ENCODE peak calls at places on chromosomes 5 and 9, in four cellular contexts. One of them, this sample, is unnamed.

GRCh38 chr9:129414377-129415021 is 206.4 kb downstream of the C9orf50 start:
- DNase-seq in MM.1S: no peak
- DNase-seq in neural crest cell: peak
- DNase-seq in HFFc6: peak
- DNase-seq in this sample: peak

GRCh38 chr5:119524461-119524860 is 72.2 kb downstream of the HSD17B4 start:
- DNase-seq in MM.1S: no peak
- DNase-seq in HFFc6: no peak
- DNase-seq in neural crest cell: no peak
- DNase-seq in this sample: no peak

GRCh38 chr5:36301858-36302603 is at the start of gene RANBP3L:
- DNase-seq in HFFc6: no peak
- DNase-seq in MM.1S: peak
- DNase-seq in neural crest cell: no peak
- DNase-seq in this sample: no peak

GRCh38 chr5:114450516-114450909 is 88.6 kb downstream of the KCNN2 start:
- DNase-seq in MM.1S: no peak
- DNase-seq in HFFc6: peak
- DNase-seq in neural crest cell: no peak
- DNase-seq in this sample: no peak

GRCh38 chr9:108296056-108296455 is 559.7 kb downstream of the ACTL7B start:
- DNase-seq in neural crest cell: no peak
- DNase-seq in HFFc6: peak
- DNase-seq in MM.1S: no peak
- DNase-seq in this sample: no peak

GRCh38 chr9:36632892-36633291 is 60.2 kb downstream of the MELK start:
- DNase-seq in HFFc6: peak
- DNase-seq in MM.1S: peak
- DNase-seq in neural crest cell: no peak
- DNase-seq in this sample: no peak

GRCh38 chr5:45454114-45454513 is 242.1 kb downstream of the HCN1 start:
- DNase-seq in HFFc6: no peak
- DNase-seq in MM.1S: no peak
- DNase-seq in neural crest cell: no peak
- DNase-seq in this sample: no peak

GRCh38 chr5:14251733-14252132 is 108.6 kb downstream of the TRIO start:
- DNase-seq in neural crest cell: no peak
- DNase-seq in MM.1S: no peak
- DNase-seq in HFFc6: no peak
- DNase-seq in this sample: no peak

GRCh38 chr9:131960311-131960710 is 119.4 kb downstream of the MED27 start:
- DNase-seq in MM.1S: no peak
- DNase-seq in HFFc6: no peak
- DNase-seq in neural crest cell: no peak
- DNase-seq in this sample: no peak

GRCh38 chr5:95726811-95727763 is 4.0 kb upstream of the RHOBTB3 start:
- DNase-seq in neural crest cell: no peak
- DNase-seq in HFFc6: no peak
- DNase-seq in MM.1S: no peak
- DNase-seq in this sample: no peak

GRCh38 chr5:22560115-22560514 is 293.0 kb downstream of the CDH12 start:
- DNase-seq in MM.1S: no peak
- DNase-seq in neural crest cell: no peak
- DNase-seq in HFFc6: peak
- DNase-seq in this sample: no peak

GRCh38 chr5:92917044-92917443 is 664.0 kb downstream of the NR2F1-AS1 start:
- DNase-seq in HFFc6: no peak
- DNase-seq in MM.1S: no peak
- DNase-seq in neural crest cell: no peak
- DNase-seq in this sample: no peak

GRCh38 chr9:133956520-133957076 is 35.5 kb downstream of the VAV2 start:
- DNase-seq in MM.1S: no peak
- DNase-seq in neural crest cell: no peak
- DNase-seq in HFFc6: no peak
- DNase-seq in this sample: peak

GRCh38 chr9:87383341-87384150 is 114.1 kb upstream of the DAPK1 start:
- DNase-seq in neural crest cell: no peak
- DNase-seq in MM.1S: no peak
- DNase-seq in HFFc6: no peak
- DNase-seq in this sample: no peak

GRCh38 chr5:171616002-171616780 is 169.4 kb upstream of the SMIM23 start:
- DNase-seq in MM.1S: no peak
- DNase-seq in HFFc6: no peak
- DNase-seq in neural crest cell: no peak
- DNase-seq in this sample: peak

GRCh38 chr5:137336161-137336560 is 163.0 kb downstream of the SPOCK1 start:
- DNase-seq in neural crest cell: no peak
- DNase-seq in MM.1S: no peak
- DNase-seq in HFFc6: no peak
- DNase-seq in this sample: no peak

DNA sequence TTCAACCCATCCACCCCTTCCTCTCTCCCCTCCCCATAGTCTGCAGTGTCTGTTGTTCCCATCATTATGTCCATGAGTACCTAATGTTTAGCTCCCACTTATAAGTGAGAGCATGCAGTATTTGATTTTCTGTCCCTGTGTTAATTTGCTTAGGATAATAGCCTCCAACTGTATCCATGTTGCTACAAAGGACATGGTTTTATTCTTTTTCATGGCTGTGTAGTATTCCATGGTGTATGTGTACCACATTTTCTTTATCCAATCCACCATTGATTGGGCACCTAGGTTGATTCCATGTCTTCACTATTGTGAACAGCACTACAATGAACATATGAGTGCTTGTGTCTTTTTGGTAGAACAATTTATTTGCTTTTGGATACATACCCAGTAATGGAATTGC is 187.1 kb downstream of the PCSK5 start:
- DNase-seq in MM.1S: no peak
- DNase-seq in neural crest cell: no peak
- DNase-seq in HFFc6: no peak
- DNase-seq in this sample: no peak
- TF ChIP-seq CTCF in MM.1S: no peak
- TF ChIP-seq CTCF in neural crest cell: no peak
- TF ChIP-seq CTCF in HFFc6: no peak
- TF ChIP-seq CTCF in this sample: no peak

DNA sequence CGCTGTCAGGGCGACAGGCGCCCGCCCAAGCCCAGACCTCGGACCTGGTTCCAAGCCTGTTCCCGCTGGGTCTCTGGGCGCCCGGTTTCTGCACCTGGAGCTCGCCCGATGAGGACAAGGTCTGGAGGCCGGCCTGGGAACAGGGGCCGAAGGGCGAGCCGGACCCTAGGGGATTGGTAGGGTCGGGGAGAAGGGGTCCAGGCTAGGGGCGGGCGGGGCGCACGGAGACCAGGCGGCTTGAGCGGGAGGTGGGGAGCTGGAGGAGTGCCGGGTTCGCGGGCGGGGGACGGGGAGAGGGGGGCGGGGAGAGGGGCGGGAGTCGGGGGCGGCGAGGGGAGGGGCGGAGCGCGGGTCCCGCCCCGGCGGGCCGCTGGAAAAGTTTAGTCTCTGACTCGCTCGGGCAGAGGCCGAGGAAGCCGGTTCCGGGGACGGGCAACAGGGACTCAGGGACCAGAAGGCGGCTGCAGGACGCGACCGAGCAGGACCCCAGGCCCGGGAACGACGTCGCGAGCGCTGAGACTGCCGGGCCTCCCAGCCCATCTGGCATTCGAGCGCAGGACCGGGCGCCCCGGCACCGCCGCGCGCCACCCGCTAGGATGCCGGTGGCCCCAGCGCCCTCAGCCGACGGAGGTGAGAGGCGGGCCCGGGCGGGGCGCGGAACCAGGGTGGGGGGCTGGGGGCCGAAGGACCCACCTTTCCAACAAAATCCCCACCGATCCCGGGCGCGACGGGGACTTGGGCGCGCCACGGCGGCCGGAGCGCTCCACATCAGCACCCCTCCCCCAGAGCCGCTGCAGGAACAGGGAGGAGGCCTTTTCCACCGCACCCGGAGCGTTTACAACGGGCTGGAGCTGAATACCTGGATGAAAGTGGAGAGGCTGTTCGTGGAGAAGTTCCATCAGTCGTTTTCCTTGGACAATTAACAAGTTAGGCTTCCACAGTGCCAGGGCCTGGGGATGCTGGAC is at the start of gene S1PR3:
- DNase-seq in neural crest cell: peak
- DNase-seq in MM.1S: no peak
- DNase-seq in HFFc6: no peak
- DNase-seq in this sample: peak
- TF ChIP-seq CTCF in neural crest cell: peak
- TF ChIP-seq CTCF in MM.1S: no peak
- TF ChIP-seq CTCF in HFFc6: peak
- TF ChIP-seq CTCF in this sample: no peak

DNA sequence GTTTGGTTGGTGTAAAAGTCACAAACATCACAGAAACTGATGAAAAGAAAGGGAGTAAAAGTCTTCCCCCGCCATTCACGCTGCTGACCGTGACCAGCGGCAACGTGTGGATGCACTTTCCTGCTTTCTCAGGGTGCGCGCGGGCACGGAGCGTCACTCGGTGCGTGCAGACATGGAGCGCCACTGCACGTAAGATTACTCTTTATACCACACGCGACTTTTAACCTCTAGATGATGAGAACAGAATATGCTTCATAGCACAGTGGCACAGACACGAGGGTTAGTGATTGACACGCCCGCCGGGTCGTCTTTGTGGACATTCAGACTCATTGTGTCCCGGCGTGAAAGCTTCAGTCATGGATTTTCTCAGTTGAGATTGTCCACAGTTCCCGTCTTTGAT is 15.7 kb downstream of the CEP72 start:
- DNase-seq in HFFc6: no peak
- DNase-seq in neural crest cell: no peak
- DNase-seq in MM.1S: no peak
- DNase-seq in this sample: no peak
- TF ChIP-seq CTCF in HFFc6: no peak
- TF ChIP-seq CTCF in neural crest cell: no peak
- TF ChIP-seq CTCF in MM.1S: no peak
- TF ChIP-seq CTCF in this sample: no peak

DNA sequence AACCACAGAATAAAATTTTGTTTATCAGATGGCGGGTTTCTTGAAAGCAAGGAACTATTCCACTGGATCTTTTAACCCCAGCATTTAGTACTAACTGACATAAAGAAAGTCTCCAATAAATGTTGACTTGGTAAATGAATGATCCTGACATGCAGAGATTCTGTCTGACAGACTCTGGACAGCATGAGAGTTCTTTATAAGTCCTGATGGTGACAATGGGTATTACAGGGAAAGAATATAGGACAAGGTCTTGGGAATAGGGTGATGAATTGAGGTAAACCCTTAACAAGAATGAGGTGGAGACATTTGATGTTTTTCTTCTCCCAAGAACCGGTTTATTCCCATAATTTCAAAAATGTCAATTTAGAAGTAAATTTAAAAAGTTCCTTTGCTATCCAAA is 453.9 kb downstream of the TUSC1 start:
- DNase-seq in MM.1S: no peak
- DNase-seq in neural crest cell: no peak
- DNase-seq in HFFc6: no peak
- DNase-seq in this sample: no peak
- TF ChIP-seq CTCF in MM.1S: no peak
- TF ChIP-seq CTCF in neural crest cell: no peak
- TF ChIP-seq CTCF in HFFc6: no peak
- TF ChIP-seq CTCF in this sample: peak

DNA sequence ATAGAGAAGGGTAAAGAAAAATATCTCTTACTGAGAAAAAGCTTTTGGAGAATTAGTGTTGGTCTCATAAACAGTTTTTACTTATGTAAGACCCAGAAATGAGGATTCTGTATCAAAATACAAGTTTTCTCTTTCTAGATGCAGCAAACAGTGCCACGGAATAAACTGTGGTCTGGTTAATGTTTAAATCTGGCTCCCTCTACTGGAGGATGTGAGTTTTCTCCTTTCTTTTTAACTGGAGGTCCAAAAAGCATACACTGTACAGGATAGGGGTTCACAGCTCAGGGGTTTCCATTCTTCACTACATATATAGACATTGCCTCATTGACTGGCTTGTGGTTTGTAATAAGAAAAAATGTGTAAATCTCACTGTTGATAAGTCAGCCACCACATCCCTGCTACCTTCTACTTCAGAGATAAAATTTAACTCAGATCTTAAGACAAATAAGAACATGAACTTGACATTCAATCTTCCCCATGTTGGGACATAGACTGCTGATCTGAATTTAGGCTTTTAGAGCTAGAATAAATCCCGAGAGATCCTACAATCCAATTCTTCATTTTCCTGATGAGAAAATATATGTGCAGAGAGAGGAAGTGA is 98.9 kb downstream of the CFAP95 start:
- DNase-seq in MM.1S: peak
- DNase-seq in neural crest cell: no peak
- DNase-seq in HFFc6: peak
- DNase-seq in this sample: no peak
- TF ChIP-seq CTCF in MM.1S: peak
- TF ChIP-seq CTCF in neural crest cell: peak
- TF ChIP-seq CTCF in HFFc6: peak
- TF ChIP-seq CTCF in this sample: peak

DNA sequence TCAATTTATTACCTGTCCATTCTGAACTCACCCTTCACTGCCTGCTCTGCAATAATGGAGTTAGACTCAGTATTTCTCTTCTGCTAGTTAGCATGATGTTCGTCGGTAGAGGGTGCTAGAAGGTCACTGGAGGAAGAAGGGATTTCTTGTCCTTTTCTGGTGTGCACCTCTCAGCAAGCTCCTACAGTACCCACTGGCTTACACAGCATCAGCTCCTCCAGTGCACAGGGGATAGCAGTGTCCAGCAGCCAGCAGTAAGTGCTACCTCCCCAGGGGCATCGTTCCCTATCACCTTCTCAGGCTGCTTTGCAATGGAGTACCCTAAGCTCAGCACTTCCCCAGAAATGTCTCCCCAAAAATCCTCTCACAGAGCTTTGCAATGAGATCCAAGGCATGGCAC is 45.9 kb upstream of the APC start:
- DNase-seq in neural crest cell: no peak
- DNase-seq in MM.1S: peak
- DNase-seq in HFFc6: no peak
- DNase-seq in this sample: no peak
- TF ChIP-seq CTCF in neural crest cell: peak
- TF ChIP-seq CTCF in MM.1S: peak
- TF ChIP-seq CTCF in HFFc6: peak
- TF ChIP-seq CTCF in this sample: no peak

DNA sequence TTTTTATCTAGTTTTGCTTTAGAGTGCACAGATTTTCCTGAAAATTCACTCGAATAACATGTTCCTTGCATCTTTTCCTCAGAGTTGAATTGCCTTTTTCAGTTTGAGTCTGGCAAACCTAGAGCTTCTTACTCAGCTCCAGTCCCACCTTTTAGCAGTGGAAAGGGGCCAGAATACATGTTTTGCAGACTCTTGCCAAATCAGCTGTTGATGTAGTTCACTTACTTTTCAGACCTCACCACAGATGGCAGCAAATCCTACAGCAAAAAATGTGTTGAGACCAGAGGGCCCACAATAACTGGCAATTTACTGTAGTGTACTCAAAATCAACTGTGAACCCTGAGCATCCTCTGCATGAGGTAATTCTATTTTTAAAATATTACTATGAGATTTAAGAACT is 545.2 kb upstream of the ACO1 start:
- DNase-seq in MM.1S: peak
- DNase-seq in neural crest cell: no peak
- DNase-seq in HFFc6: no peak
- DNase-seq in this sample: no peak
- TF ChIP-seq CTCF in MM.1S: peak
- TF ChIP-seq CTCF in neural crest cell: no peak
- TF ChIP-seq CTCF in HFFc6: no peak
- TF ChIP-seq CTCF in this sample: no peak